ENCODE peak calls at places on chromosomes 5 and 9, in four cellular contexts. H, K, X and D are unnamed samples.
A peak's percentile ranks its signal among the peaks of the same experiment; 100 is the strongest.

GRCh38 chr9:127049581-127049980 is 72.9 kb downstream of the ANGPTL2 start:
- DNase-seq in H (peak; percentile 14), K (no peak), X (no peak), D (no peak)

GRCh38 chr9:133142657-133143592 is 20.8 kb downstream of the GBGT1 start:
- DNase-seq in H (no peak), K (no peak), X (no peak), D (no peak)

GRCh38 chr5:155974369-155974768 is 352.6 kb upstream of the SGCD start:
- DNase-seq in H (no peak), K (no peak), X (no peak), D (no peak)

GRCh38 chr5:115351356-115352195 is 55.1 kb upstream of the CCDC112 start:
- DNase-seq in H (peak; percentile 72), K (no peak), X (no peak), D (no peak)

GRCh38 chr5:96297867-96298266 is 135.2 kb downstream of the PCSK1 start:
- DNase-seq in H (peak; percentile 99), K (no peak), X (no peak), D (peak; percentile 96)

GRCh38 chr9:35859310-35859994 is 10.7 kb downstream of the OR13J1 start:
- DNase-seq in H (no peak), K (no peak), X (no peak), D (no peak)

GRCh38 chr9:131722260-131722659 is 17.6 kb downstream of the RAPGEF1 start:
- DNase-seq in H (no peak), K (no peak), X (no peak), D (no peak)

GRCh38 chr5:74766348-74766886 is 500 bp downstream of the GFM2 start:
- DNase-seq in H (peak; percentile 82), K (no peak), X (peak; percentile 29), D (no peak)

GRCh38 chr5:180098991-180099732 is 27.6 kb upstream of the RNF130 start:
- DNase-seq in H (no peak), K (no peak), X (no peak), D (no peak)

GRCh38 chr5:157710431-157710830 is 20.8 kb upstream of the THG1L start:
- DNase-seq in H (no peak), K (no peak), X (no peak), D (no peak)

GRCh38 chr5:108523360-108523759 is 141.5 kb upstream of the FBXL17 start:
- DNase-seq in H (no peak), K (no peak), X (no peak), D (no peak)

GRCh38 chr9:107437716-107438115 is 51.9 kb downstream of the KLF4 start:
- DNase-seq in H (no peak), K (no peak), X (no peak), D (no peak)

GRCh38 chr5:137651022-137651421 is 84.9 kb downstream of the KLHL3 start:
- DNase-seq in H (no peak), K (no peak), X (no peak), D (no peak)

GRCh38 chr5:153629027-153629426 is 138.6 kb downstream of the GRIA1 start:
- DNase-seq in H (peak; percentile 96), K (no peak), X (no peak), D (peak; percentile 88)

GRCh38 chr5:43215073-43215631 is 23.1 kb downstream of the NIM1K start:
- DNase-seq in H (peak; percentile 58), K (no peak), X (no peak), D (no peak)

GRCh38 chr5:23235246-23235645 is 272.2 kb upstream of the PRDM9 start:
- DNase-seq in H (no peak), K (no peak), X (no peak), D (no peak)